ENCODE peak calls at places on chromosomes 3 and 15, in five cellular contexts. E is kidney, S is A549, R is mesendoderm, C is psoas muscle. H is an unnamed sample.

GRCh38 chr3:53219897-53220483 is 35.8 kb downstream of the TKT start:
- DNase-seq in E (peak), S (peak), R (peak), C (peak), H (peak)

GRCh38 chr15:39586387-39587171 is 5.7 kb downstream of the THBS1 start:
- DNase-seq in E (no peak), S (no peak), R (no peak), C (no peak), H (no peak)

GRCh38 chr3:184360834-184361531 is 422 bp downstream of the CLCN2 start:
- DNase-seq in E (no peak), S (no peak), R (no peak), C (no peak), H (no peak)

GRCh38 chr3:188854395-188855149 is 317.2 kb upstream of the TPRG1 start:
- DNase-seq in E (no peak), S (no peak), R (no peak), C (no peak), H (peak)

GRCh38 chr3:61452536-61452991 is 108.8 kb upstream of the PTPRG start:
- DNase-seq in E (no peak), S (no peak), R (peak), C (no peak), H (peak)

GRCh38 chr15:34114215-34114614 is 12.3 kb downstream of the PGBD4 start:
- DNase-seq in E (no peak), S (no peak), R (no peak), C (no peak), H (no peak)

GRCh38 chr15:67836134-67836455 is 3.8 kb downstream of the RNU6-1 start:
- DNase-seq in E (no peak), S (no peak), R (no peak), C (no peak), H (no peak)

GRCh38 chr3:126259411-126260391 is 79.3 kb upstream of the ALDH1L1 start:
- DNase-seq in E (no peak), S (peak), R (peak), C (peak), H (no peak)

GRCh38 chr15:33089165-33089877 is 105.2 kb downstream of the FMN1 start:
- DNase-seq in E (no peak), S (no peak), R (no peak), C (no peak), H (no peak)
- H3K27ac ChIP-seq in E (no peak), S (no peak), R (no peak), C (no peak), H (no peak)

GRCh38 chr3:157810924-157811718 is 295.1 kb downstream of the SHOX2 start:
- DNase-seq in E (no peak), S (no peak), R (no peak), C (no peak), H (no peak)

GRCh38 chr3:157819826-157820517 is 286.2 kb downstream of the SHOX2 start:
- DNase-seq in E (no peak), S (no peak), R (peak), C (no peak), H (no peak)

GRCh38 chr3:157819415-157819814 is 286.8 kb downstream of the SHOX2 start:
- DNase-seq in E (no peak), S (no peak), R (no peak), C (no peak), H (no peak)

DNA sequence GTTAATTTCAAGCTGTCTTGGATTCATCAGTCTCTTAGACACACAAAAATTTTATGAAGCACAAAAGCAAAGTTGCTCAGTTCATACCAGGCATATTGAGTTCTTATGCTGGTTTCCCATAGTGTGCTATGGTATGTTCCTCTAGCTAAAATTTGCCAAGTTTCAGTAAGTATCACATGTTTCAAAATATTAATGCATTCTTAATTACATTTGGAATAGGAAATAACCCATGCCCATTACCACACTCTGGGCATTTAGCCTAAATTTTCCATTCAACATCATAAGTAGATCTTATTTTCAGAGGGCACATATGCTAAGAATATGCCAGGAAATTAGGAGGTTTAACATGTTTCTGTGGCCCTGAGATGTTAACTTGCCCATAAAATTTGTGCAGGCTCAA is 289.9 kb downstream of the SHOX2 start:
- DNase-seq in E (no peak), S (no peak), R (no peak), C (no peak), H (no peak)
- H3K27ac ChIP-seq in E (no peak), S (no peak), R (no peak), C (no peak), H (no peak)

GRCh38 chr3:45223889-45224730 is 2.0 kb downstream of the TMEM158 start:
- DNase-seq in E (no peak), S (no peak), R (no peak), C (no peak), H (no peak)
- H3K27ac ChIP-seq in E (no peak), S (peak), R (no peak), C (no peak), H (no peak)

GRCh38 chr15:57563416-57563815 is 28.3 kb upstream of the MYZAP start:
- DNase-seq in E (no peak), S (no peak), R (no peak), C (no peak), H (no peak)

GRCh38 chr15:57566840-57567239 is 24.9 kb upstream of the MYZAP start:
- DNase-seq in E (peak), S (no peak), R (no peak), C (no peak), H (no peak)

GRCh38 chr15:57567909-57568308 is 23.8 kb upstream of the MYZAP start:
- DNase-seq in E (no peak), S (no peak), R (no peak), C (no peak), H (no peak)

GRCh38 chr15:57562220-57562769 is 29.4 kb upstream of the MYZAP start:
- DNase-seq in E (peak), S (no peak), R (no peak), C (no peak), H (no peak)

GRCh38 chr15:57565326-57565725 is 26.4 kb upstream of the MYZAP start:
- DNase-seq in E (peak), S (peak), R (no peak), C (no peak), H (no peak)
- H3K27ac ChIP-seq in E (no peak), S (no peak), R (no peak), C (no peak), H (peak)

DNA sequence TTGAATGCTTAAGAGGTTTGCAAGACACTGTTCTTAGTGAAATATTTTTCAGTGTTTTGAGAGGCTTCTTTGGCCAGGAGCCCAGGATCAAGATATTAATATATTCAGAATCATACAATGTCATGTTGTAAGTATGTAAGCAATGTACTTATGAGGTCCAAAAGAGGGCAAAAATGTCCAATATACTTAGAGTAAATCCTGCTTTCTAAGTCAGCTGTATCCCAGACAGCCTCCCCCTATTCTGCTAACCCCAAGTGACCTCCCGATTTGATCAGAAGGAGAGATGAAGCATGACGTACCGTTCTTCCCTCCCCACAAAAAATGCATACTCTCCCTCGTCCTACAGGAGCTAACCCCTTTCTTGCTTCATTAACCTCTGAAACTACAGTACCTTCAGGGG is 70.9 kb downstream of the CHAC1 start:
- DNase-seq in E (no peak), S (no peak), R (no peak), C (no peak), H (no peak)
- H3K27ac ChIP-seq in E (no peak), S (no peak), R (no peak), C (peak), H (no peak)

GRCh38 chr15:90040618-90041017 is 39.5 kb downstream of the ZNF710 start:
- DNase-seq in E (no peak), S (no peak), R (no peak), C (peak), H (no peak)

GRCh38 chr15:90044916-90045371 is 43.8 kb downstream of the ZNF710 start:
- DNase-seq in E (no peak), S (no peak), R (no peak), C (no peak), H (no peak)

GRCh38 chr15:90044191-90044590 is 43.1 kb downstream of the ZNF710 start:
- DNase-seq in E (peak), S (no peak), R (no peak), C (no peak), H (no peak)

GRCh38 chr15:90043611-90044010 is 42.5 kb downstream of the ZNF710 start:
- DNase-seq in E (no peak), S (no peak), R (no peak), C (no peak), H (no peak)

DNA sequence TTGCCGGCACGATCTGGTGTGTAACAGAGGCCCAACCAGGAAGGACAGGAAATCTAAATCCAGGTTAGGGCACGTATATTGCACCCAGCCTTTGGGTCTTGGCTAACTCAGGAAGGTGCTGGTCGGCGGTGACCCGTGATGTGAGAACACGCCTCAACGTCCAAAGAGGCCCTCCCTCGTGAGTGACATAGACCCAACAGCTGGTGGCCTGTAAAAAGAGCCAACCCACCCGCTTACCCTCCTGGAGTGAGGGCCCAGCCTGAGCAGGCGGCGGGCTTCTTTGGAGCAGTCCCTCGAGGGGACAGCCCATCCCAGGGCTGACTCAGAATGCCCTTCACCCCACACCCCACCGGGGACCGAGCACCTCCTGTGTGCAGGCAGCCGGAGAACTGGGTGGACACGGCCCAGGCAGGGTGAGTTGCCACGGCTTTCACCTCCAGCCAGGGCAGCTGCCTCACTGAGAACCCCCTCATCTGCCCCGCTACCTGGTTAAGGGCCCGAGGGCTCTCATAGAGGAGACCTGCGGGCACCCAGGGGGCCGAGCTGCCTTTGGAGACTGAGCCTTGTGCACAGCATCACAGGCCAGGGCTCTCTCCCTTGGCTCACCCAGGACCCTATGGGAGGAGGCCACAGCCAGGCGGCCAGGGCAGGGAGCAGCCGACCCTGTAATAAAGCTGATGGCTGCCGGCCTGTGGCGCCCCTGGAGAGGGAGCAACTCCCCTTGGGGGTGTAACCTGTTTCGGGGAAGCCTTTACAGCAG is 41.8 kb downstream of the ZNF710 start:
- DNase-seq in E (peak), S (no peak), R (no peak), C (peak), H (no peak)
- H3K27ac ChIP-seq in E (no peak), S (no peak), R (peak), C (peak), H (no peak)

GRCh38 chr3:63914312-63914711 is 2.1 kb upstream of the SCAANT1 start:
- DNase-seq in E (no peak), S (no peak), R (no peak), C (no peak), H (no peak)
- H3K27ac ChIP-seq in E (peak), S (no peak), R (no peak), C (no peak), H (peak)

GRCh38 chr3:48980295-48980694 is 9.7 kb upstream of the P4HTM start:
- DNase-seq in E (no peak), S (no peak), R (no peak), C (no peak), H (no peak)
- H3K27ac ChIP-seq in E (no peak), S (no peak), R (no peak), C (no peak), H (no peak)

GRCh38 chr3:177817746-177818145 is 620.5 kb upstream of the TBL1XR1 start:
- DNase-seq in E (no peak), S (no peak), R (no peak), C (no peak), H (no peak)
- H3K27ac ChIP-seq in E (no peak), S (peak), R (no peak), C (no peak), H (no peak)

GRCh38 chr3:179196098-179196497 is 47.9 kb downstream of the PIK3CA start:
- DNase-seq in E (no peak), S (no peak), R (no peak), C (no peak), H (no peak)
- H3K27ac ChIP-seq in E (no peak), S (no peak), R (no peak), C (peak), H (no peak)